ENCODE peak calls at places on chromosomes 6 and 20, in four cellular contexts. One of them, this sample, is unnamed.

GRCh38 chr6:161238076-161238869 is 35.6 kb downstream of the AGPAT4 start:
- DNase-seq in HepG2: no peak
- DNase-seq in K562: no peak
- DNase-seq in GM12878: no peak
- DNase-seq in this sample: no peak

GRCh38 chr6:31969712-31970603 is 2.0 kb downstream of the DXO start:
- DNase-seq in GM12878: no peak
- DNase-seq in K562: peak; percentile 50
- DNase-seq in HepG2: no peak
- DNase-seq in this sample: no peak

GRCh38 chr20:23049933-23050838 is 714 bp upstream of the THBD start:
- DNase-seq in HepG2: no peak
- DNase-seq in GM12878: no peak
- DNase-seq in K562: no peak
- DNase-seq in this sample: peak; percentile 81

GRCh38 chr6:93407186-93407585 is 12.2 kb downstream of the EPHA7 start:
- DNase-seq in K562: no peak
- DNase-seq in GM12878: no peak
- DNase-seq in HepG2: no peak
- DNase-seq in this sample: no peak

GRCh38 chr6:64890609-64891008 is 816.4 kb downstream of the EYS start:
- DNase-seq in HepG2: no peak
- DNase-seq in K562: no peak
- DNase-seq in GM12878: no peak
- DNase-seq in this sample: no peak

GRCh38 chr6:42368156-42368555 is 83.6 kb downstream of the TRERF1 start:
- DNase-seq in GM12878: no peak
- DNase-seq in HepG2: no peak
- DNase-seq in K562: no peak
- DNase-seq in this sample: no peak

GRCh38 chr6:161360505-161360904 is 86.6 kb upstream of the AGPAT4 start:
- DNase-seq in HepG2: no peak
- DNase-seq in GM12878: no peak
- DNase-seq in K562: no peak
- DNase-seq in this sample: no peak

GRCh38 chr20:9202440-9203080 is 133.7 kb downstream of the PLCB4 start:
- DNase-seq in K562: no peak
- DNase-seq in GM12878: no peak
- DNase-seq in HepG2: no peak
- DNase-seq in this sample: no peak

GRCh38 chr6:106557837-106558236 is 71.5 kb downstream of the RTN4IP1 start:
- DNase-seq in HepG2: peak; percentile 74
- DNase-seq in K562: no peak
- DNase-seq in GM12878: no peak
- DNase-seq in this sample: no peak

GRCh38 chr6:38933426-38933825 is 115.2 kb upstream of the GLP1R start:
- DNase-seq in GM12878: no peak
- DNase-seq in HepG2: peak; percentile 24
- DNase-seq in K562: no peak
- DNase-seq in this sample: peak; percentile 5

GRCh38 chr6:82413868-82414267 is 50.3 kb downstream of the TPBG start:
- DNase-seq in GM12878: no peak
- DNase-seq in HepG2: no peak
- DNase-seq in K562: no peak
- DNase-seq in this sample: no peak

GRCh38 chr6:79868098-79868722 is 79.1 kb downstream of the ELOVL4 start:
- DNase-seq in K562: peak; percentile 43
- DNase-seq in HepG2: peak; percentile 54
- DNase-seq in GM12878: peak; percentile 20
- DNase-seq in this sample: peak; percentile 63

GRCh38 chr6:99850841-99851240 is 143.2 kb downstream of the MCHR2 start:
- DNase-seq in K562: no peak
- DNase-seq in HepG2: no peak
- DNase-seq in GM12878: no peak
- DNase-seq in this sample: no peak

GRCh38 chr6:36666726-36667591 is 11.6 kb upstream of the CDKN1A start:
- DNase-seq in K562: peak; percentile 32
- DNase-seq in GM12878: peak; percentile 91
- DNase-seq in HepG2: peak; percentile 93
- DNase-seq in this sample: peak; percentile 69

GRCh38 chr6:80932364-80932763 is 820.1 kb downstream of the TENT5A start:
- DNase-seq in HepG2: no peak
- DNase-seq in K562: no peak
- DNase-seq in GM12878: no peak
- DNase-seq in this sample: no peak

GRCh38 chr6:82589509-82590206 is 226.0 kb downstream of the TPBG start:
- DNase-seq in GM12878: peak; percentile 60
- DNase-seq in HepG2: peak; percentile 3
- DNase-seq in K562: no peak
- DNase-seq in this sample: peak; percentile 67

GRCh38 chr20:35791097-35791496 is 19.3 kb downstream of the PHF20 start:
- DNase-seq in GM12878: no peak
- DNase-seq in HepG2: no peak
- DNase-seq in K562: no peak
- DNase-seq in this sample: no peak

GRCh38 chr6:206264-206663 is 86.0 kb upstream of the DUSP22 start:
- DNase-seq in K562: no peak
- DNase-seq in GM12878: no peak
- DNase-seq in HepG2: no peak
- DNase-seq in this sample: no peak

GRCh38 chr6:56866917-56867522 is 87.9 kb upstream of the BEND6 start:
- DNase-seq in GM12878: no peak
- DNase-seq in K562: no peak
- DNase-seq in HepG2: no peak
- DNase-seq in this sample: peak; percentile 17

GRCh38 chr6:136290406-136291010 is 862 bp upstream of the BCLAF1 start:
- DNase-seq in HepG2: peak; percentile 80
- DNase-seq in K562: peak; percentile 41
- DNase-seq in GM12878: peak; percentile 44
- DNase-seq in this sample: peak; percentile 35

GRCh38 chr20:57106692-57107091 is 159.7 kb downstream of the BMP7 start:
- DNase-seq in HepG2: no peak
- DNase-seq in K562: no peak
- DNase-seq in GM12878: no peak
- DNase-seq in this sample: no peak

GRCh38 chr6:157989541-157990289 is 8.1 kb downstream of the SYNJ2 start:
- DNase-seq in HepG2: no peak
- DNase-seq in GM12878: no peak
- DNase-seq in K562: peak; percentile 53
- DNase-seq in this sample: no peak

GRCh38 chr6:168193816-168194701 is 115.0 kb upstream of the FRMD1 start:
- DNase-seq in K562: peak; percentile 40
- DNase-seq in GM12878: no peak
- DNase-seq in HepG2: peak; percentile 60
- DNase-seq in this sample: peak; percentile 40

GRCh38 chr6:116072368-116072767 is 11.7 kb upstream of the FRK start:
- DNase-seq in K562: no peak
- DNase-seq in GM12878: no peak
- DNase-seq in HepG2: peak; percentile 69
- DNase-seq in this sample: no peak

GRCh38 chr6:142355481-142356174 is 53.8 kb downstream of the ADGRG6 start:
- DNase-seq in GM12878: no peak
- DNase-seq in K562: no peak
- DNase-seq in HepG2: no peak
- DNase-seq in this sample: no peak

GRCh38 chr6:142353690-142354089 is 51.9 kb downstream of the ADGRG6 start:
- DNase-seq in HepG2: no peak
- DNase-seq in GM12878: no peak
- DNase-seq in K562: no peak
- DNase-seq in this sample: no peak

GRCh38 chr6:142357879-142358278 is 56.1 kb downstream of the ADGRG6 start:
- DNase-seq in HepG2: no peak
- DNase-seq in K562: no peak
- DNase-seq in GM12878: no peak
- DNase-seq in this sample: no peak

GRCh38 chr6:142359271-142359960 is 57.6 kb downstream of the ADGRG6 start:
- DNase-seq in K562: no peak
- DNase-seq in GM12878: no peak
- DNase-seq in HepG2: no peak
- DNase-seq in this sample: no peak

DNA sequence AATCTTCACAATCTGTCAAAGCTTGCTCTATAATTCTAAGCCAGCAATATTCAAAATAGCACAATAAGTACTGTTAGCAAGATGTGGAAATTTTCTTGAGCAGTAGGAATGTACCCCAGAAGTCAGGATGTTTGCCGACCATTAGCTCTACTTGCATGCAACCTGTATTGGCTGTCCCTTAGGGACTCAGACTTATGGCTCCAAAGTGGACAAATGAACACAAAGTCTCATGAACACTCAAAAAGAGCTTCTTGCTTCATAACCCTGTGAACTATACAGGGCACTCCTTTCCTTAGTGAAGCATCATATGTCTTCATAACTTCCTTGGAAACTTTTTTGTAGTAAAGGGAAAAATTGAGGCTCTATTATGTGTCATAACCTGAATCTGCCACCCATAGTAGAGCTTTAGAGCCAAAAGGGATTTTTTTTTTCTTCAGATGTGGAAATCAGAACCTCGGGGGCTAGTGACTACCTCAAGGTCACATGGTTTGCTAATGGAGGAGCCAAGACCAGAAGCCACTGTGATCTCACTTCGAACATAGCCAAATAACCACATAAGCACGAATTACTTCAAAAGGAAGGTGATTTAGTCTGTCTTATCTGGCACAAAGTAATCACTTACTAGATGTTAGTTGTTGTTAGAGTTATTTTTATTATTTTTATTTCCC is 54.6 kb downstream of the ADGRG6 start:
- DNase-seq in HepG2: no peak
- DNase-seq in GM12878: no peak
- DNase-seq in K562: no peak
- DNase-seq in this sample: no peak
- TF ChIP-seq RFX5 in HepG2: no peak
- TF ChIP-seq RFX5 in GM12878: no peak
- TF ChIP-seq RFX5 in K562: no peak
- TF ChIP-seq RFX5 in this sample: no peak

DNA sequence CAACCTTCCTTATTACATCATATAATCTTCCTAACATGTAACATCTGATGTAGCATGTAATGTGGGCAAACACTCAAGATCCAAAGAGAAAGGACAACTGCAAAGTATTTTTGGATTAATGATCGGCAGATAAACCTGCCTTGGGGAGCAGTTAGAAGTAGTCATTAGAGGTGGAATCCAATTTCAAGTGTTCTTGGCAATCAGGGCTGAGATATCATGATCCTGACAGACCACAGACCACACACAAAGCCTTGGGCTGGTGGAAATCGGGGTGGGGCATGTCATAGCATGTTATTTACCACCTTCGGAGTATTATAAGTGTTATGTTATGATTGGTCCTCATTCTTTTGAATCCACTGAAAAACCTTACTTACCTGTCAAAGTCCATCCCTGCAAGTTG is 16.3 kb downstream of the NCOA5 start:
- DNase-seq in K562: no peak
- DNase-seq in GM12878: no peak
- DNase-seq in HepG2: no peak
- DNase-seq in this sample: no peak
- TF ChIP-seq MYC in K562: no peak
- TF ChIP-seq MYC in GM12878: no peak
- TF ChIP-seq MYC in HepG2: no peak
- TF ChIP-seq MYC in this sample: no peak

DNA sequence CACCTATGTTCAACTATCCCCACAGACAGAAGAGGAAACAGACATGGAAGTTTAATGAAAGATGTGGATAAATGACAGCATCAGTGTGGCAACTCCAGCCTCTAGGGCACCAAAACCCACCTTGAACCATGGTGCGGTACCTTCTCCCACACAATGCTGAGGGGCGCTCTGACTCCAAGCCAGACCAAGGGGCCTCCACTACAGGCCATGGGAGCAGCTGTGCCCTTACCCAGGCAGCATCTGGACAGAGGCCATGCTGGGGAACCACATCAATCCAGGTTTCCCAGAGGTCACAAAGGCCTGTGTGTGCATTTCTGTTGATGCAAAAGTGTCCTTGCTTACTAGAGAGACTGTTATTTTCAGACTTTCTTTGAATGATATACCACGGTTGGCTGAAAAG is 4.1 kb downstream of the PRR18 start:
- DNase-seq in HepG2: no peak
- DNase-seq in K562: no peak
- DNase-seq in GM12878: no peak
- DNase-seq in this sample: no peak
- TF ChIP-seq HDAC2 in HepG2: no peak
- TF ChIP-seq HDAC2 in K562: no peak
- TF ChIP-seq HDAC2 in GM12878: no peak
- TF ChIP-seq HDAC2 in this sample: no peak

GRCh38 chr20:17395729-17396128 is 135.4 kb downstream of the BFSP1 start:
- DNase-seq in HepG2: no peak
- DNase-seq in K562: no peak
- DNase-seq in GM12878: no peak
- DNase-seq in this sample: no peak

GRCh38 chr20:17385798-17386197 is 145.4 kb downstream of the BFSP1 start:
- DNase-seq in GM12878: no peak
- DNase-seq in K562: no peak
- DNase-seq in HepG2: no peak
- DNase-seq in this sample: no peak

GRCh38 chr20:17394411-17394810 is 136.8 kb downstream of the BFSP1 start:
- DNase-seq in HepG2: no peak
- DNase-seq in GM12878: no peak
- DNase-seq in K562: no peak
- DNase-seq in this sample: no peak

GRCh38 chr20:17390655-17391054 is 140.5 kb downstream of the BFSP1 start:
- DNase-seq in GM12878: no peak
- DNase-seq in K562: no peak
- DNase-seq in HepG2: no peak
- DNase-seq in this sample: no peak

DNA sequence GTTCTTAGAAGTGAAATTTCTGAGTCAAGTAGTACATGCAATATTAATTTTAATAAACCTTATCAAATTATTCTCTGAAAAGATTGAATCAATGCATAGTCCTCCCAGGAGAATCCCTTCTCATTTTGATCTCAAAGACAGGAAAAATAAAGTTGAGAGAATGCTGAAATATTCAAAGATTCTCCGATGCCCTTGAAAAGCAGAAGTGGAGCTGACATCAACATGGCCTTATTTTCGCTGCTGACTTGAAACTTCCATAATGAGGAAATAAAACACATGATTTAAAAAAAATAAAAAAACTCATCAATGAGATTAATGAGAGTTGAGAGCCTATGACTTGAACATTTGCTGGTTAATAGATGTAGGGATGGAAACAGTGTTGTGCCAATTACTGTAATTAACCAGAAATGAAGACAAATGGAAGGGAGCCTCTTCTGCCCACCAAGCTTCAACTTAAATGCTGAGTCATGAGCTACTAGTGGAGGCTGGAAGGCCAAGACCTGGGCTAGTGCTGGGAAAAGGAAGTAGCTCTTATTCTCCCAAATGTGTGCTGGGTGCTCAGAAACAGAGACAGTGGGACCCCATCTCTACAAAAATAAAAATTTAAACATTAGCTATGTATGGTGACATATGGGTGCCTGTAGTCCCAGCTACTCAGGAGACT is 139.9 kb downstream of the BFSP1 start:
- DNase-seq in K562: no peak
- DNase-seq in GM12878: no peak
- DNase-seq in HepG2: no peak
- DNase-seq in this sample: no peak
- TF ChIP-seq RFX5 in K562: no peak
- TF ChIP-seq RFX5 in GM12878: no peak
- TF ChIP-seq RFX5 in HepG2: no peak
- TF ChIP-seq RFX5 in this sample: no peak